ENCODE peak calls at places on chromosomes 11 and 22, in eight cellular contexts. B, W, Z, D, F, O, V and I are unnamed samples.

GRCh38 chr22:41123151-41123550 is 30.8 kb downstream of the EP300 start:
- DNase-seq in D (peak), V (no peak), O (no peak), F (no peak), W (no peak), Z (no peak), B (no peak), I (no peak)

GRCh38 chr11:112477152-112477928 is 216.7 kb upstream of the PLET1 start:
- DNase-seq in V (no peak), O (no peak), W (no peak), Z (no peak), B (no peak), F (no peak), D (no peak), I (no peak)

GRCh38 chr11:114293201-114293711 is 2.9 kb upstream of the NNMT start:
- DNase-seq in Z (no peak), F (peak), D (no peak), V (no peak), B (no peak), W (no peak), O (no peak), I (no peak)

GRCh38 chr22:19097518-19097917 is 24.7 kb downstream of the DGCR2 start:
- DNase-seq in F (no peak), D (no peak), O (no peak), B (no peak), W (no peak), Z (no peak), V (no peak), I (no peak)

GRCh38 chr22:46710842-46711241 is 27.2 kb downstream of the CERK start:
- DNase-seq in W (no peak), D (no peak), B (no peak), O (no peak), Z (no peak), F (no peak), V (no peak), I (no peak)

GRCh38 chr11:17867346-17867745 is 132.8 kb downstream of the KCNC1 start:
- DNase-seq in W (no peak), F (no peak), Z (no peak), V (no peak), B (no peak), D (no peak), O (no peak), I (no peak)

GRCh38 chr11:117697319-117697718 is 99.7 kb downstream of the DSCAML1 start:
- DNase-seq in V (no peak), F (no peak), B (no peak), Z (no peak), O (no peak), D (no peak), W (no peak), I (no peak)

GRCh38 chr11:78525720-78526119 is 48.9 kb downstream of the NARS2 start:
- DNase-seq in W (no peak), F (no peak), V (no peak), Z (no peak), O (no peak), B (no peak), D (no peak), I (no peak)

GRCh38 chr22:35531695-35532094 is 8.9 kb upstream of the RASD2 start:
- DNase-seq in W (no peak), B (no peak), O (no peak), F (no peak), Z (no peak), D (no peak), V (no peak), I (no peak)

GRCh38 chr11:45444796-45445195 is 158.7 kb upstream of the SYT13 start:
- DNase-seq in B (no peak), D (no peak), O (no peak), W (no peak), V (no peak), Z (no peak), F (peak), I (no peak)

GRCh38 chr11:110428956-110429613 is 663 bp upstream of the FDX1 start:
- DNase-seq in W (no peak), F (no peak), B (no peak), Z (no peak), O (no peak), V (no peak), D (peak), I (no peak)

GRCh38 chr11:76277298-76278175 is 71.2 kb upstream of the WNT11 start:
- DNase-seq in W (no peak), O (no peak), D (no peak), F (no peak), V (no peak), B (no peak), Z (no peak), I (no peak)

GRCh38 chr11:68990995-68991780 is 10.4 kb upstream of the MRGPRD start:
- DNase-seq in W (no peak), F (no peak), O (peak), D (no peak), Z (no peak), B (no peak), V (no peak), I (peak)

GRCh38 chr11:10742460-10743208 is 8.4 kb upstream of the CTR9 start:
- DNase-seq in B (no peak), D (peak), W (peak), O (no peak), F (peak), V (no peak), Z (no peak), I (no peak)

GRCh38 chr22:17866127-17866526 is 91.9 kb upstream of the BID start:
- DNase-seq in B (no peak), O (no peak), V (peak), W (no peak), Z (no peak), F (no peak), D (no peak), I (no peak)

GRCh38 chr11:17263803-17264202 is 12.7 kb upstream of the NUCB2 start:
- DNase-seq in D (peak), V (no peak), F (peak), Z (no peak), O (no peak), W (no peak), B (no peak), I (no peak)

GRCh38 chr22:30247974-30248373 is 1.4 kb upstream of the LIF start:
- DNase-seq in V (no peak), W (no peak), Z (no peak), O (no peak), B (no peak), D (no peak), F (peak), I (no peak)

GRCh38 chr11:72250661-72251465 is 6.9 kb upstream of the PHOX2A start:
- DNase-seq in F (no peak), B (no peak), D (no peak), V (no peak), W (no peak), Z (no peak), O (no peak), I (no peak)

GRCh38 chr11:118939412-118939915 is 13.7 kb upstream of the BCL9L start:
- DNase-seq in F (no peak), D (no peak), Z (no peak), V (no peak), O (no peak), B (no peak), W (no peak), I (no peak)

GRCh38 chr11:65110354-65110861 is 1.3 kb upstream of the TM7SF2 start:
- DNase-seq in O (peak), V (peak), D (peak), B (peak), Z (peak), W (peak), F (peak), I (peak)

GRCh38 chr11:124897681-124898680 is at the start of gene ROBO4:
- DNase-seq in V (no peak), D (peak), F (peak), Z (no peak), B (no peak), W (no peak), O (peak), I (peak)

GRCh38 chr22:36925388-36926290 is 12.2 kb downstream of the CSF2RB start:
- DNase-seq in W (no peak), D (no peak), O (no peak), F (peak), B (no peak), Z (no peak), V (no peak), I (peak)

GRCh38 chr11:76007179-76007578 is 192.2 kb downstream of the UVRAG start:
- DNase-seq in D (peak), O (no peak), Z (no peak), W (no peak), B (no peak), V (no peak), F (no peak), I (no peak)